ENCODE peak calls at places on chromosomes 7 and 10, in ten cellular contexts. S, O, L, I, F, C, R, G, W and E are unnamed samples.
A peak's percentile ranks its signal among the peaks of the same experiment; 100 is the strongest.

GRCh38 chr10:99532687-99533495 is at the start of gene NKX2-3:
- DNase-seq in R (peak; percentile 100), O (peak; percentile 48), G (peak; percentile 87), L (peak; percentile 23), F (no peak), I (peak; percentile 75), W (peak; percentile 88), C (peak; percentile 89), S (peak; percentile 46), E (no peak)

GRCh38 chr7:139451638-139452037 is 31.8 kb downstream of the KLRG2 start:
- DNase-seq in O (no peak), S (peak; percentile 77), I (no peak), R (no peak), F (no peak), L (peak; percentile 64), W (no peak), C (no peak), G (no peak), E (no peak)

GRCh38 chr10:125812128-125812527 is 10.9 kb downstream of the UROS start:
- DNase-seq in L (peak; percentile 67), R (no peak), W (no peak), I (no peak), G (no peak), C (no peak), F (no peak), O (no peak), S (peak; percentile 58), E (no peak)

GRCh38 chr7:132472463-132473120 is 103.7 kb downstream of the PLXNA4 start:
- DNase-seq in C (no peak), R (peak; percentile 82), W (no peak), L (peak; percentile 72), O (peak; percentile 72), S (no peak), F (no peak), I (peak; percentile 70), G (no peak), E (peak; percentile 19)

GRCh38 chr7:28062197-28062988 is 118.2 kb downstream of the JAZF1 start:
- DNase-seq in O (peak; percentile 66), W (peak; percentile 55), S (peak; percentile 65), C (peak; percentile 87), F (peak; percentile 40), G (peak; percentile 82), I (peak; percentile 74), L (peak; percentile 44), R (peak; percentile 90), E (no peak)

GRCh38 chr7:29113384-29114102 is 32.8 kb downstream of the CPVL start:
- DNase-seq in L (peak; percentile 56), I (no peak), W (peak; percentile 15), F (no peak), S (no peak), R (no peak), O (no peak), G (peak; percentile 64), C (no peak), E (no peak)

GRCh38 chr7:54141565-54141964 is 400.6 kb upstream of the VSTM2A start:
- DNase-seq in R (no peak), S (no peak), F (no peak), O (no peak), L (no peak), G (no peak), I (no peak), W (no peak), C (no peak), E (no peak)

GRCh38 chr10:48655426-48656240 is 29.0 kb upstream of the WDFY4 start:
- DNase-seq in C (peak; percentile 92), S (peak; percentile 42), W (peak; percentile 33), I (peak; percentile 88), G (peak; percentile 47), F (peak; percentile 49), R (peak; percentile 80), L (peak; percentile 68), O (peak; percentile 76), E (peak; percentile 64)

GRCh38 chr10:103333934-103334520 is 16.9 kb downstream of the PCGF6 start:
- DNase-seq in R (no peak), I (no peak), S (peak; percentile 33), L (peak; percentile 9), W (peak; percentile 34), O (no peak), C (no peak), G (no peak), F (no peak), E (no peak)

GRCh38 chr10:44628921-44629320 is 244.0 kb upstream of the CXCL12 start:
- DNase-seq in L (peak; percentile 82), I (no peak), W (no peak), G (no peak), S (peak; percentile 86), O (no peak), R (no peak), F (no peak), C (no peak), E (no peak)

GRCh38 chr10:58220769-58221448 is 46.8 kb downstream of the IPMK start:
- DNase-seq in L (peak; percentile 74), F (no peak), R (no peak), G (no peak), S (peak; percentile 70), I (no peak), C (no peak), W (no peak), O (no peak), E (no peak)

GRCh38 chr7:55062106-55062499 is 43.3 kb downstream of the EGFR start:
- DNase-seq in R (no peak), S (no peak), L (no peak), F (no peak), W (no peak), O (no peak), C (no peak), G (no peak), I (no peak), E (no peak)

GRCh38 chr7:47669178-47669878 is 87.4 kb upstream of the TNS3 start:
- DNase-seq in I (peak; percentile 74), W (no peak), O (peak; percentile 63), C (no peak), S (peak; percentile 96), R (peak; percentile 85), G (peak; percentile 64), L (peak; percentile 97), F (no peak), E (peak; percentile 49)

GRCh38 chr7:155355176-155355575 is 57.5 kb downstream of the INSIG1 start:
- DNase-seq in F (no peak), W (no peak), O (no peak), L (no peak), G (no peak), R (no peak), C (peak; percentile 55), I (no peak), S (no peak), E (no peak)

GRCh38 chr7:27172388-27172774 is 1.7 kb downstream of the HOXA10 start:
- DNase-seq in W (no peak), O (peak; percentile 12), F (no peak), R (peak; percentile 75), L (no peak), C (no peak), I (peak; percentile 27), S (no peak), G (no peak), E (no peak)

GRCh38 chr7:101068401-101068800 is 16.9 kb upstream of the TRIM56 start:
- DNase-seq in S (no peak), G (no peak), O (no peak), W (no peak), F (no peak), I (no peak), C (no peak), R (peak; percentile 35), L (no peak), E (no peak)

GRCh38 chr10:6702030-6702429 is 122.0 kb upstream of the PRKCQ start:
- DNase-seq in I (no peak), C (no peak), W (no peak), S (no peak), L (no peak), R (no peak), F (no peak), G (no peak), O (no peak), E (no peak)

GRCh38 chr7:70153946-70154345 is 555.7 kb downstream of the AUTS2 start:
- DNase-seq in R (no peak), F (no peak), O (no peak), C (no peak), L (no peak), W (no peak), G (no peak), I (no peak), S (no peak), E (no peak)

GRCh38 chr10:44921506-44921905 is 10.4 kb downstream of the TMEM72 start:
- DNase-seq in L (no peak), O (no peak), R (no peak), W (no peak), I (no peak), F (no peak), G (no peak), S (no peak), C (no peak), E (no peak)

GRCh38 chr7:73903321-73904218 is 42.6 kb downstream of the TMEM270 start:
- DNase-seq in O (no peak), I (peak; percentile 38), F (no peak), R (peak; percentile 49), L (no peak), W (no peak), G (no peak), C (no peak), S (no peak), E (no peak)

GRCh38 chr10:128296608-128297007 is 170.4 kb upstream of the MKI67 start:
- DNase-seq in F (no peak), S (no peak), W (no peak), I (no peak), C (no peak), O (peak; percentile 65), G (no peak), L (no peak), R (no peak), E (no peak)

GRCh38 chr7:92461027-92462003 is 14.0 kb downstream of the GATAD1 start:
- DNase-seq in I (no peak), C (no peak), F (peak; percentile 16), O (no peak), W (peak; percentile 66), G (peak; percentile 28), L (peak; percentile 33), R (no peak), S (peak; percentile 38), E (no peak)
- TF ChIP-seq CTCF in I (peak; percentile 57), C (peak; percentile 58), F (peak; percentile 56), O (peak; percentile 71), W (peak; percentile 80), G (peak; percentile 53), L (peak; percentile 88), R (no peak), S (peak; percentile 70), E (peak; percentile 32)

GRCh38 chr10:16788125-16788524 is 29.1 kb downstream of the RSU1 start:
- DNase-seq in G (no peak), O (no peak), I (no peak), C (no peak), L (no peak), F (no peak), R (no peak), S (no peak), W (no peak), E (no peak)
- H3K9me3 ChIP-seq in G (no peaks in the 10 kb centered on the region), O (no peaks in the 10 kb centered on the region), I (no peaks in the 10 kb centered on the region), C (no peaks in the 10 kb centered on the region), L (no peaks in the 10 kb centered on the region), F (no peaks in the 10 kb centered on the region), R (no peaks in the 10 kb centered on the region), S (no peaks in the 10 kb centered on the region), W (no peaks in the 10 kb centered on the region), E (no peaks in the 10 kb centered on the region)

GRCh38 chr10:100827819-100828743 is 82.7 kb downstream of the PAX2 start:
- DNase-seq in C (peak; percentile 83), I (peak; percentile 70), F (peak; percentile 15), W (peak; percentile 75), L (peak; percentile 3), G (peak; percentile 30), R (peak; percentile 62), S (no peak), O (peak; percentile 26), E (no peak)
- TF ChIP-seq CTCF in C (no peak), I (no peak), F (no peak), W (peak; percentile 30), L (no peak), G (no peak), R (no peak), S (no peak), O (no peak), E (no peak)

GRCh38 chr7:343864-344607 is 54.1 kb downstream of the FOXL3 start:
- DNase-seq in R (no peak), I (peak; percentile 50), C (peak; percentile 71), F (no peak), O (no peak), G (no peak), L (no peak), S (no peak), W (no peak), E (no peak)
- H3K9me3 ChIP-seq in R (no peaks in the 10 kb centered on the region), I (no peaks in the 10 kb centered on the region), C (no peaks in the 10 kb centered on the region), F (no peaks in the 10 kb centered on the region), O (no peaks in the 10 kb centered on the region), G (no peaks in the 10 kb centered on the region), L (no peaks in the 10 kb centered on the region), S (peaks cover 2% of the 10 kb centered on the region), W (no peaks in the 10 kb centered on the region), E (no peaks in the 10 kb centered on the region)